ENCODE peak calls at places on chromosomes 6 and 20, in seven cellular contexts. G is H9, N is mesendoderm, J is IMR-90, A is neuronal stem cell, W is H1, Z is trophoblast cell. T is an unnamed sample.

GRCh38 chr20:7196481-7196880 is 429.0 kb downstream of the BMP2 start:
- DNase-seq in G (no peak), N (no peak), J (no peak), A (no peak), W (no peak), Z (no peak), T (no peak)

GRCh38 chr6:109428889-109429477 is 11.4 kb downstream of the PPIL6 start:
- DNase-seq in G (no peak), N (no peak), J (peak), A (no peak), W (no peak), Z (no peak), T (peak)

GRCh38 chr6:158653577-158654354 is 3.9 kb downstream of the SYTL3 start:
- DNase-seq in G (no peak), N (no peak), J (peak), A (no peak), W (no peak), Z (peak), T (peak)

GRCh38 chr6:74044417-74045096 is 348.6 kb downstream of the CD109 start:
- DNase-seq in G (no peak), N (no peak), J (peak), A (no peak), W (no peak), Z (no peak), T (peak)

GRCh38 chr6:34115396-34116314 is 30.2 kb downstream of the GRM4 start:
- DNase-seq in G (peak), N (peak), J (peak), A (peak), W (peak), Z (peak), T (peak)

GRCh38 chr6:124986146-124986545 is 23.9 kb downstream of the RNF217 start:
- DNase-seq in G (no peak), N (no peak), J (no peak), A (no peak), W (no peak), Z (no peak), T (no peak)

GRCh38 chr20:1876975-1877603 is 18.1 kb upstream of the SIRPA start:
- DNase-seq in G (no peak), N (no peak), J (peak), A (peak), W (no peak), Z (no peak), T (no peak)

GRCh38 chr6:71386215-71386614 is 97.6 kb downstream of the OGFRL1 start:
- DNase-seq in G (no peak), N (no peak), J (no peak), A (no peak), W (no peak), Z (no peak), T (no peak)

GRCh38 chr6:118708736-118709135 is 57.3 kb upstream of the CEP85L start:
- DNase-seq in G (no peak), N (no peak), J (peak), A (no peak), W (no peak), Z (no peak), T (no peak)

GRCh38 chr6:127514396-127515227 is 4.5 kb downstream of the MTCL3 start:
- DNase-seq in G (peak), N (peak), J (peak), A (peak), W (peak), Z (no peak), T (peak)

GRCh38 chr6:44472250-44472945 is 84.9 kb downstream of the CDC5L start:
- DNase-seq in G (peak), N (peak), J (no peak), A (no peak), W (no peak), Z (peak), T (no peak)

GRCh38 chr6:18326001-18326400 is 61.1 kb upstream of the RNF144B start:
- DNase-seq in G (no peak), N (no peak), J (no peak), A (no peak), W (no peak), Z (no peak), T (no peak)

GRCh38 chr6:159727717-159728440 is 573 bp downstream of the WTAP start:
- DNase-seq in G (no peak), N (peak), J (no peak), A (peak), W (no peak), Z (peak), T (peak)

GRCh38 chr6:71855406-71855805 is 30.9 kb upstream of the RIMS1 start:
- DNase-seq in G (no peak), N (peak), J (no peak), A (no peak), W (no peak), Z (peak), T (no peak)

GRCh38 chr6:111057074-111057752 is 30.1 kb upstream of the SLC16A10 start:
- DNase-seq in G (no peak), N (peak), J (peak), A (peak), W (no peak), Z (peak), T (peak)

GRCh38 chr6:154292855-154293519 is 63.6 kb downstream of the IPCEF1 start:
- DNase-seq in G (no peak), N (peak), J (peak), A (no peak), W (no peak), Z (peak), T (peak)

GRCh38 chr6:108556864-108557493 is 3.7 kb upstream of the FOXO3 start:
- DNase-seq in G (no peak), N (peak), J (peak), A (no peak), W (no peak), Z (peak), T (peak)

GRCh38 chr6:169921227-169921626 is 169.8 kb downstream of the ERMARD start:
- DNase-seq in G (no peak), N (no peak), J (no peak), A (no peak), W (no peak), Z (no peak), T (no peak)

GRCh38 chr6:150898390-150899170 is 33.1 kb downstream of the MTHFD1L start:
- DNase-seq in G (no peak), N (peak), J (peak), A (no peak), W (no peak), Z (peak), T (peak)

GRCh38 chr6:13273931-13274706 is 54.2 kb downstream of the TBC1D7 start:
- DNase-seq in G (no peak), N (no peak), J (no peak), A (no peak), W (no peak), Z (no peak), T (no peak)

GRCh38 chr6:155185544-155185943 is 78.3 kb upstream of the CLDN20 start:
- DNase-seq in G (peak), N (peak), J (peak), A (peak), W (peak), Z (peak), T (peak)

GRCh38 chr6:130447374-130447773 is 81.6 kb downstream of the TMEM200A start:
- DNase-seq in G (no peak), N (no peak), J (no peak), A (no peak), W (no peak), Z (no peak), T (no peak)

GRCh38 chr6:52020961-52021570 is 66.3 kb downstream of the PKHD1 start:
- DNase-seq in G (no peak), N (peak), J (peak), A (peak), W (no peak), Z (peak), T (peak)

GRCh38 chr6:133964052-133964451 is 11.0 kb downstream of the TBPL1 start:
- DNase-seq in G (no peak), N (no peak), J (peak), A (no peak), W (no peak), Z (peak), T (peak)

GRCh38 chr6:11194399-11195274 is 37.8 kb downstream of the NEDD9 start:
- DNase-seq in G (no peak), N (peak), J (peak), A (no peak), W (no peak), Z (peak), T (peak)

GRCh38 chr20:13422637-13423036 is 201.6 kb downstream of the ISM1 start:
- DNase-seq in G (no peak), N (no peak), J (peak), A (no peak), W (no peak), Z (no peak), T (peak)

GRCh38 chr6:108942556-108943492 is 94.6 kb downstream of the ARMC2 start:
- DNase-seq in G (no peak), N (peak), J (no peak), A (no peak), W (no peak), Z (no peak), T (no peak)

GRCh38 chr6:154526997-154527396 is 16.5 kb upstream of the CNKSR3 start:
- DNase-seq in G (no peak), N (no peak), J (no peak), A (no peak), W (no peak), Z (no peak), T (no peak)

GRCh38 chr6:33995046-33995872 is 150.6 kb downstream of the GRM4 start:
- DNase-seq in G (peak), N (no peak), J (no peak), A (no peak), W (no peak), Z (no peak), T (no peak)

GRCh38 chr6:30591008-30591407 is 19.8 kb downstream of the ABCF1 start:
- DNase-seq in G (no peak), N (no peak), J (peak), A (no peak), W (no peak), Z (peak), T (peak)

GRCh38 chr6:8194499-8194898 is 92.2 kb upstream of the EEF1E1 start:
- DNase-seq in G (no peak), N (peak), J (no peak), A (no peak), W (no peak), Z (no peak), T (no peak)

GRCh38 chr6:3294921-3295871 is 36.4 kb downstream of the PSMG4 start:
- DNase-seq in G (no peak), N (peak), J (no peak), A (no peak), W (no peak), Z (no peak), T (no peak)

GRCh38 chr6:28884423-28885148 is 39.2 kb downstream of the TRIM27 start:
- DNase-seq in G (no peak), N (no peak), J (no peak), A (no peak), W (no peak), Z (no peak), T (no peak)

GRCh38 chr6:142255785-142256184 is 46.0 kb upstream of the ADGRG6 start:
- DNase-seq in G (no peak), N (no peak), J (no peak), A (no peak), W (no peak), Z (no peak), T (no peak)

GRCh38 chr6:72461144-72461543 is 160.7 kb upstream of the KCNQ5 start:
- DNase-seq in G (no peak), N (no peak), J (peak), A (no peak), W (no peak), Z (no peak), T (no peak)

DNA sequence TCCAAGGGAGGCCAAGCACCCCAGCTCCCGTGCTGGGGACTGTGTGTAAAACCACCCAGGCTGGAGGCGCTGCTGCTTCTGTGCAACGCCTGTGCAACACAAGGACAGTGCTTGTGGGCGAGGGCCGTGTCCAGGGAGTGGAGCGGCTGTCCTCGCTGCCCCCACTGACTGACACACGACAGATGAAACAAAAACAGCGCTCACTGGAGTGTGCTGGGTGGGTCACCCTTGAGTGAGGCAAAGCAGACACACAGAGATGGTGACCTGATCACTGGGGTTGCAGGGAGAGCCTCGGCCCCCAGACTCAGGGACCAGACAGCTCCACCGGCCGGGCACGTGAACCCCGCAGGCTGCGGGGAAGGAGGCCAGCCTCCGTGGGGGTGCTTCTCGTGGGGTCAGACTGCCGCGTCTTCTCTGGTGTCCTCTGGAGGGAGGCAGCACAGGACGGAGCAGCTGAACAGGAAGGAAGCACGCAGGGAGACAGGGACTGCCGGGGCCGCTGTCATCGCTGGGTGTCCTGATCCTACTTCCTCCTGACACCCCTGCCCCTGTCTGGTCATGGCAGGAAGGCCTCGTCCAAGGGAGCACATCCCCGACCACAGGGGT is 76.0 kb upstream of the CST7 start:
- DNase-seq in G (no peak), N (no peak), J (no peak), A (no peak), W (no peak), Z (no peak), T (no peak)
- H3K9ac ChIP-seq in G (no peak), N (no peak), J (no peak), A (no peak), W (no peak), Z (no peak), T (no peak)

GRCh38 chr6:35694462-35694861 is 5.7 kb upstream of the FKBP5 start:
- DNase-seq in G (no peak), N (no peak), J (peak), A (no peak), W (no peak), Z (peak), T (peak)
- H3K4ac ChIP-seq in G (no peak), N (no peak), J (no peak), A (no peak), W (no peak), Z (no peak), T (no peak)

GRCh38 chr6:84582997-84583396 is 181.4 kb downstream of the TBX18 start:
- DNase-seq in G (no peak), N (no peak), J (peak), A (no peak), W (no peak), Z (no peak), T (peak)

GRCh38 chr6:84581494-84582259 is 182.7 kb downstream of the TBX18 start:
- DNase-seq in G (no peak), N (no peak), J (peak), A (no peak), W (no peak), Z (no peak), T (peak)

GRCh38 chr6:84588697-84589080 is 175.7 kb downstream of the TBX18 start:
- DNase-seq in G (no peak), N (no peak), J (no peak), A (no peak), W (no peak), Z (no peak), T (no peak)

GRCh38 chr6:84579404-84579803 is 185.0 kb downstream of the TBX18 start:
- DNase-seq in G (no peak), N (no peak), J (no peak), A (no peak), W (no peak), Z (no peak), T (no peak)

GRCh38 chr6:84583784-84584183 is 180.6 kb downstream of the TBX18 start:
- DNase-seq in G (no peak), N (no peak), J (peak), A (no peak), W (no peak), Z (no peak), T (peak)
- H2BK5ac ChIP-seq in G (no peak), N (no peak), J (no peak), A (no peak), W (no peak), Z (no peak), T (no peak)

GRCh38 chr20:51802170-51802745 is at the start of gene SALL4:
- DNase-seq in G (peak), N (peak), J (no peak), A (peak), W (peak), Z (peak), T (peak)
- H3K9ac ChIP-seq in G (peak), N (peak), J (no peak), A (peak), W (peak), Z (peak), T (peak)

GRCh38 chr6:83509416-83509815 is 2.9 kb upstream of the PRSS35 start:
- DNase-seq in G (no peak), N (no peak), J (peak), A (no peak), W (no peak), Z (no peak), T (peak)

GRCh38 chr6:83514877-83515466 is 2.6 kb downstream of the PRSS35 start:
- DNase-seq in G (no peak), N (peak), J (peak), A (peak), W (no peak), Z (peak), T (peak)

GRCh38 chr6:83517500-83517899 is 5.2 kb downstream of the PRSS35 start:
- DNase-seq in G (peak), N (peak), J (no peak), A (no peak), W (no peak), Z (no peak), T (no peak)

DNA sequence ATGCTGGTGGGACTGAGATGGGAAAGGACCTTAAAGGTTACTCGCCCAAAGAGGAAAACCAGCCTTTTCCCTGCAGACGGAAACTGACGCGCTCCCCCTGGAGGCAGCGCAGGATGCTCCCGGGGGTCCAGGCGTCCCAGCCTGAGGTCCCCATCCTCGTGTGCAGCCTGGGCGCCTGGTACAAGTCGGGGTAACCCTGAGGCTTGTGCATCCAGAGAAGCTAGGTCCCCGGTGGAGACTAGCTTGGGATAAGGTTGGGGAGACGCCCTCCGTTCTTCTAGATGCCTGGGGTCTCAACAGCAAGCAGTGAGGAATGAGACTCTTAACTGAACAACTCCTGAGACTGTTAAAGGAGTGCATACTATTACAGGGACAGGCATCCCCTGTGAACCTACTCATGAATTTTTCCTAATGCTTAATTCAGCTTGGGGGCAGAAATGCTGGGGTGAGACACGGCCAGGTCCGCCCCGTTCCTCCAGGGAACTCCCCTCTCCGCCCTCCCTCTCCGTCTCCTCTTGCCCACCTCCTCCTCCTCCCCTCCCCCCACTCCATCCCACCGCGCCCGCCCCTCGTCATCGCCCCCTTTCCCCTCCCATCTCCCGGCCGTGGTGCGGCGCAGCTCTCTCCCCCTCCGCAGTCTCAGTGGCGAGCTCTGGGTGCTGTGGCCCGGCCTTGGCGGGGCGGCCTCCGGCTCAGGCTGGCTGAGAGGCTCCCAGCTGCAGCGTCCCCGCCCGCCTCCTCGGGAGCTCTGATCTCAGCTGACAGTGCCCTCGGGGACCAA is at the start of gene PRSS35:
- DNase-seq in G (peak), N (peak), J (peak), A (peak), W (peak), Z (peak), T (peak)
- H3K4ac ChIP-seq in G (no peak), N (no peak), J (no peak), A (no peak), W (no peak), Z (no peak), T (no peak)

GRCh38 chr6:98308564-98308963 is 525.8 kb upstream of the POU3F2 start:
- DNase-seq in G (no peak), N (no peak), J (no peak), A (no peak), W (no peak), Z (no peak), T (no peak)

DNA sequence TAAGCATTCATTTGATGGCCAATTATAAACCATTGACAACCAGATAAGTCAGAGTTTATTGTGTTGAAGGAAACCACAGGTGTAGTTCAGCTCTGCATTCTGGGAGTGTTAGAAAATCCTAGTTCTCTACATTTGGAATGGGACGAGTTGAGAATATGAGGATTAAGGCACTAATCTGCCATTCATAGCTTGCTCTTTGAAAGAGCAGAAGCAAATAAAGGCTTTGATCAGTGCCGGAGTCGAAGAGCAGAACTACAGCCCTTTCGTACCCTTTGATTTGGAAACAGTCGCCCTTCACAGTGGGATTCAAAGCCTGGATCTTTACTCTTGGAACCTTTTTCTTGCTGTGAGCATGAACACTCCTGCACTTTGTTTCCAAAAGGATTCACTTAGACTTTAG is 524.0 kb upstream of the POU3F2 start:
- DNase-seq in G (no peak), N (no peak), J (no peak), A (no peak), W (no peak), Z (no peak), T (no peak)
- H2BK5ac ChIP-seq in G (no peak), N (no peak), J (no peak), A (no peak), W (no peak), Z (no peak), T (no peak)

DNA sequence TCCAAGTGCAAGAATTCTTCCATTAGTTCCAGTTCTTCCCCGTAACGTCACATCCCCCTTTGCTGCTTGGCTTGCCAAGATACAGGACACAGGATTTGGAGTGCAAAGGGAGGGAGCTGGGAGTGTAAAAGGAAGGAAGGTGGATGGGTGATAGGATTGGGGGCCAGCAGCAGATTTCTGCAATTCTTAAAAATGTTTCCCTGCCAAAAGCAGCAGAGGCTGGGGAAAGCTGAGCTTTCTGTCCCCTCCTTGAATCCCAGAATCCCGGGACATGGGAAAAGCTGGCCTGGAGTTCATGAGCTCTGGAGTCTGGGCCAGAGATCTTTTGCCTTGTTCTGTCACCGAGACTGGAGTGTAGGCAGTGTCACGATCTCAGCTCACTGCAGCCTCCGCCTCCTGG is 60.0 kb upstream of the EPB41L1 start:
- DNase-seq in G (peak), N (peak), J (no peak), A (no peak), W (no peak), Z (no peak), T (no peak)
- H3K9ac ChIP-seq in G (no peak), N (no peak), J (no peak), A (no peak), W (no peak), Z (no peak), T (peak)

DNA sequence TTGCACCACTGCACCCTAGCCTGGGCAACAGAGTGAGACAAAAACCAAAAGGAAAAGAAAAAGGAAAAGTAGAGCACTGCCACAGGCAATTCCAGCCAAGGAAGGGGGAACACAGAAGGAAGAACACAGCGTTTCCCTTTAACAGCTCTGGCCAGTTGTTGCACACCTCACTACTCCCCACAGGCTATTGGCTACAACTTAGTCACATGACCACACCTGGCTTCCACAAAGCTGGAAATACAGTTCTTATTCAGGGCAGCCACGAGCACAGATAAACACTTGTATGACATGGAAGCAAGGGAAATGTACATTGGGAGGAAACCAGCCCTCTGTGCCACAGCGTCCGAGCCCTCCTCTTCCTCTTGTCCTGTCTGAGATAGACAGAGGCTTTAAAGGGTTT is 249.0 kb upstream of the JARID2 start:
- DNase-seq in G (no peak), N (no peak), J (no peak), A (no peak), W (no peak), Z (no peak), T (no peak)
- H3K4ac ChIP-seq in G (no peak), N (no peak), J (no peak), A (no peak), W (peak), Z (no peak), T (no peak)

T was measured in mesenchymal stem cell.